ENCODE peak calls at places on chromosomes 2 and 18, in four cellular contexts. M, S, R and A are unnamed samples.
A peak's percentile ranks its signal among the peaks of the same experiment; 100 is the strongest.

GRCh38 chr18:11664286-11664685 is 24.8 kb upstream of the GNAL start:
- DNase-seq in M (no peak), S (no peak), R (no peak), A (no peak)

GRCh38 chr2:207067476-207067875 is 98.3 kb downstream of the KLF7 start:
- DNase-seq in M (no peak), S (no peak), R (no peak), A (no peak)

GRCh38 chr2:196274387-196274809 is 103.0 kb upstream of the STK17B start:
- DNase-seq in M (no peak), S (no peak), R (no peak), A (no peak)

GRCh38 chr18:54254265-54254758 is 15.0 kb upstream of the POLI start:
- DNase-seq in M (peak; percentile 98), S (no peak), R (no peak), A (no peak)

GRCh38 chr2:221176666-221177065 is 395.4 kb downstream of the EPHA4 start:
- DNase-seq in M (no peak), S (no peak), R (no peak), A (no peak)

GRCh38 chr2:122206101-122206500 is 450.6 kb downstream of the TSN start:
- DNase-seq in M (no peak), S (no peak), R (no peak), A (no peak)

GRCh38 chr2:71216501-71216900 is 10.4 kb downstream of the PAIP2B start:
- DNase-seq in M (no peak), S (no peak), R (no peak), A (no peak)

GRCh38 chr2:103401621-103402020 is 639.8 kb downstream of the TMEM182 start:
- DNase-seq in M (peak; percentile 69), S (no peak), R (no peak), A (peak; percentile 61)

GRCh38 chr2:201882353-201883095 is 76.2 kb downstream of the CDK15 start:
- DNase-seq in M (no peak), S (no peak), R (no peak), A (peak; percentile 29)

GRCh38 chr2:48205137-48205798 is 299.0 kb upstream of the FBXO11 start:
- DNase-seq in M (peak; percentile 97), S (peak; percentile 48), R (no peak), A (no peak)

GRCh38 chr2:175366814-175367213 is 185.3 kb upstream of the ATP5MC3 start:
- DNase-seq in M (peak; percentile 53), S (peak; percentile 7), R (peak; percentile 53), A (peak; percentile 45)

GRCh38 chr2:64311191-64311910 is 142.6 kb upstream of the LGALSL start:
- DNase-seq in M (peak; percentile 14), S (no peak), R (no peak), A (no peak)

GRCh38 chr2:25294573-25295462 is 46.9 kb downstream of the DNMT3A start:
- DNase-seq in M (no peak), S (no peak), R (no peak), A (no peak)

GRCh38 chr2:40416486-40416885 is 35.4 kb downstream of the SLC8A1 start:
- DNase-seq in M (no peak), S (no peak), R (no peak), A (no peak)

GRCh38 chr18:54129448-54130134 is 94.9 kb downstream of the MBD2 start:
- DNase-seq in M (no peak), S (no peak), R (no peak), A (no peak)

GRCh38 chr2:58562281-58562680 is 321.2 kb upstream of the FANCL start:
- DNase-seq in M (no peak), S (no peak), R (no peak), A (no peak)

GRCh38 chr2:131673400-131674173 is 145.9 kb downstream of the CCDC74A start:
- DNase-seq in M (peak; percentile 71), S (no peak), R (peak; percentile 49), A (peak; percentile 80)

GRCh38 chr2:203822240-203822639 is 45.3 kb upstream of the CTLA4 start:
- DNase-seq in M (no peak), S (no peak), R (no peak), A (no peak)

GRCh38 chr2:21676676-21677075 is 552.9 kb downstream of the TDRD15 start:
- DNase-seq in M (no peak), S (no peak), R (no peak), A (no peak)

GRCh38 chr2:232937278-232937906 is 67.3 kb downstream of the SNORC start:
- DNase-seq in M (peak; percentile 68), S (no peak), R (peak; percentile 23), A (no peak)

GRCh38 chr2:205660521-205661124 is 21.7 kb upstream of the NRP2 start:
- DNase-seq in M (no peak), S (no peak), R (no peak), A (no peak)

GRCh38 chr2:205658068-205658467 is 24.2 kb upstream of the NRP2 start:
- DNase-seq in M (no peak), S (no peak), R (no peak), A (no peak)

GRCh38 chr2:205659922-205660321 is 22.4 kb upstream of the NRP2 start:
- DNase-seq in M (no peak), S (no peak), R (no peak), A (no peak)

GRCh38 chr2:205657579-205657978 is 24.7 kb upstream of the NRP2 start:
- DNase-seq in M (no peak), S (no peak), R (no peak), A (no peak)

GRCh38 chr2:205658572-205658971 is 23.7 kb upstream of the NRP2 start:
- DNase-seq in M (no peak), S (no peak), R (no peak), A (no peak)
- TF ChIP-seq ETV6 in M (no peak), S (no peak), R (no peak), A (no peak)

DNA sequence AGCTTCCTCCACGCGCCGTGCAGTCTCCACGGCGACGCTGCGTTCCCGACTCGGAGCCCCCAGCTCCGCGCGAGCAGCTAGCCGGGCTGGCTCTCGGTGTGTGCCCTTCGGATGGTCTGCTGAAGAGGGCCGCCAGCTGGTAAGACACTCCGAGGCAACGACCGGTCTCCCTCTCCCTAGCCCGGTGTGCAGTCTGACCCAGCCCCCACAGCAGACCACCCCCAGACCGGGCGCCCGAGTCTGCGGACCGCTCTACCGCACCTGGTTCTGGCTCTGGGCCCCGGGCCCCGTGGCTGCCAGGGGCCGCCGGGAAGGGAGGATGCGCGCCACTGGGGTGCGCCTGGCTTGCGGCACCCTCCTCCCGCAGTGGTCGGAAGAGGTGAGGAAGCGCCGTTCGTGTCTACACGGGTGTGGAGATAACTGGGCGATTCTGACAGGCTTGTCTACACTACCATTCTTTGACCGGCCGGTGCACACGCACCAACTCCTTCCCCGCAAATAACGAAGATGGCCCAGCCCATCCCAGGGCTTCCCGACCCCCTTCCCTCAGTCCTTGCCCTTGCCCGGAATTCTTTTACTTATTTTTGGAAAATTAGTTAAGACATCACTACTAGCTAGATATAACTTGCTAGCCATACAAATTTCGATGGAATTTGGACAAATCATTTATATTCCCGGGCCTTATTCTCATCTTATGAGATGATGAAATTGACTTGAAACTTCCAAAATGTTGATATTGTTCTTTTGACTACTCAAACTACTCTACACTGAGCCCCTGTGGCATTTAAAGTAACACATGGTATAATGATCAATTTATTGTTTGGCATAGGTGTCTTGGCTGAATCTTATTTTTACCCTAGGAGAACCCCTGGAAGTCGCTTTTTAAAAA is 1.1 kb downstream of the ERICH2 start:
- DNase-seq in M (peak; percentile 30), S (no peak), R (no peak), A (peak; percentile 61)
- TF ChIP-seq ETV6 in M (no peak), S (no peak), R (no peak), A (peak; percentile 32)

DNA sequence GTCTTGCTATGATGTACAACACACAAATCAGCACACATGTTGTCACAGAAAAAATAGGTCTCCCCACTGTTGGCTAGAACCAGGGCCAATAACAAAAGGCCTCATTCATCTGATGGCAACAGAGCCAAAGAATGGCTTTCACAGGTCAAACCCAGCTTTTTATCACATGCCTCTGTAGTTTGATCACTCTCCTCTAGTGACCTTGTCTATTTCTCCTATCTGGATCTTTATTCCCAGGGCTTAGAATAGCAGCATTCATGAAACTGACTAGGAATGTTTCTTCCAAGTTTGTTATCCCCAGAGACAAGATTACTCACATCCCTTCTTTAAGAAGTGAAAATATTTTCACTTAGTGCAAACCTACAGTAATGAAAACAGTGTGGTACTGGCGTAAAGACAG is 285.8 kb upstream of the GYPC start:
- DNase-seq in M (peak; percentile 13), S (no peak), R (no peak), A (no peak)
- TF ChIP-seq ETV6 in M (no peak), S (no peak), R (no peak), A (no peak)

GRCh38 chr2:241984658-241985057 is 115.1 kb downstream of the RTP5 start:
- DNase-seq in M (no peak), S (no peak), R (no peak), A (no peak)

GRCh38 chr2:241985986-241986329 is 116.4 kb downstream of the RTP5 start:
- DNase-seq in M (no peak), S (no peak), R (no peak), A (no peak)

GRCh38 chr2:241982711-241983570 is 113.4 kb downstream of the RTP5 start:
- DNase-seq in M (no peak), S (no peak), R (no peak), A (no peak)

GRCh38 chr2:241984271-241984655 is 114.7 kb downstream of the RTP5 start:
- DNase-seq in M (no peak), S (no peak), R (no peak), A (no peak)

DNA sequence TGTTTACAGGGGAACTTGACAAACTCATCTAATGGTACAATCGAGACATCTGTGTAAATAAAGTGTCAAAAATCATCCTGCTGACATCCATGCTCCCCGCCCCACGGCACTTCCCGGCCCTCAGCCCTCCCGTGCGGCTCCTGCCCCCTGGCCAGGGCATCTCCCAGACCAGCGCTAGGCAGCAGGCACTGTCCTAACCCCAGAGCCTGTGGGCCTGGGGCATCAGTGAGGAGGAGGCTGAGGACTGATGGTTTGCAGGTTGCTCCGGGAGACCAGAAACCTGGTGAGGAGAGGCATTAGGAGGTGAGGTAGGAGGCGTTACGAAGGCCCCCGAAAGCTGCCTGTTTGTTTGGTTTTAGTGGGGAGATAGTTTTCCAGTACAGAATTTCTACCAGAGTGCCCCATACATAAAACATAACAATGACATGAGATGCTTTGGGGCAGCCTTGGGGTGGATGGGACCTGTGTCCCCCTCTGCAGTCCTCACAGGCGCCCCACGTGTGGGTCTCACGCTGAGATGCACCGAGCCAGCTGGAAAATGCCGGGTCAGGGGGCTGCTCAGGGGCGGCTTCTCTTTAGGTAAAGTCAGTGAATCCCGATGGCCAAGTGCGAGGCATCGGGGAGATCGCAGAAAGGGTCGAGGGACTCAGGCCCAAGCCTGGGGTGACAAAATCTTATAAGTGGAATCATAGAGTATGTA is 114.2 kb downstream of the RTP5 start:
- DNase-seq in M (no peak), S (no peak), R (no peak), A (no peak)
- TF ChIP-seq ETV6 in M (no peak), S (no peak), R (no peak), A (no peak)